ENCODE peak calls at places on chromosomes 6 and 20, in five cellular contexts. O is IMR-90, N is right lobe of liver, W is GM12878, P is tibial nerve. I is an unnamed sample. For H3K27me3, the result is how much of the 10 kb centered on the place peaks cover.

GRCh38 chr6:33549896-33550295 is 30.2 kb downstream of the BAK1 start:
- DNase-seq in N (no peak), P (no peak), W (no peak), O (no peak), I (no peak)

GRCh38 chr6:152380993-152381898 is 255.9 kb downstream of the SYNE1 start:
- DNase-seq in P (peak), N (peak), W (no peak), O (peak), I (no peak)

GRCh38 chr20:64115171-64115911 is 8.0 kb upstream of the NPBWR2 start:
- DNase-seq in O (no peak), N (no peak), W (no peak), P (no peak), I (no peak)

GRCh38 chr6:21053612-21054011 is 519.4 kb downstream of the CDKAL1 start:
- DNase-seq in P (no peak), W (no peak), O (peak), N (no peak), I (no peak)

GRCh38 chr6:42210551-42210950 is 7.1 kb downstream of the MRPS10 start:
- DNase-seq in N (no peak), W (no peak), O (no peak), P (no peak), I (no peak)

GRCh38 chr20:50844430-50845100 is 49.7 kb downstream of the BCAS4 start:
- DNase-seq in W (peak), P (no peak), O (peak), N (no peak), I (no peak)

GRCh38 chr6:5308066-5308465 is 46.8 kb downstream of the FARS2 start:
- DNase-seq in O (peak), N (no peak), P (no peak), W (no peak), I (no peak)

GRCh38 chr6:134176283-134176975 is 124.0 kb upstream of the SLC2A12 start:
- DNase-seq in O (peak), W (no peak), N (peak), P (no peak), I (no peak)

GRCh38 chr20:9576695-9577094 is 62.3 kb downstream of the LAMP5 start:
- DNase-seq in O (no peak), N (no peak), W (no peak), P (no peak), I (no peak)

GRCh38 chr6:27119761-27120160 is 127.7 kb upstream of the PRSS16 start:
- DNase-seq in P (no peak), O (no peak), W (no peak), N (no peak), I (no peak)

GRCh38 chr6:91031581-91031980 is 444.7 kb upstream of the MAP3K7 start:
- DNase-seq in N (no peak), O (no peak), W (no peak), P (no peak), I (no peak)

GRCh38 chr6:34246563-34247391 is 2.0 kb downstream of the SMIM29 start:
- DNase-seq in N (peak), P (no peak), W (no peak), O (peak), I (no peak)

GRCh38 chr6:44223471-44224153 is at the start of gene SLC29A1:
- DNase-seq in W (no peak), N (peak), P (peak), O (peak), I (no peak)

GRCh38 chr20:62982124-62983075 is 24.4 kb downstream of the BHLHE23 start:
- DNase-seq in N (no peak), P (no peak), O (no peak), W (no peak), I (no peak)
- H3K27me3 ChIP-seq in N (under half), P (under half), O (half or more), W (under half), I (under half)

GRCh38 chr20:38428800-38429199 is 6.3 kb downstream of the SNHG17 start:
- DNase-seq in W (no peak), N (no peak), O (no peak), P (no peak), I (no peak)

GRCh38 chr20:38429301-38429700 is 5.8 kb downstream of the SNHG17 start:
- DNase-seq in O (no peak), P (no peak), W (no peak), N (no peak), I (no peak)

GRCh38 chr20:38426006-38426405 is 9.1 kb downstream of the SNHG17 start:
- DNase-seq in O (peak), W (no peak), P (no peak), N (no peak), I (no peak)

GRCh38 chr20:38426498-38426897 is 8.6 kb downstream of the SNHG17 start:
- DNase-seq in O (no peak), P (no peak), W (no peak), N (no peak), I (no peak)

GRCh38 chr20:38427655-38428023 is 7.5 kb downstream of the SNHG17 start:
- DNase-seq in O (no peak), P (no peak), N (peak), W (no peak), I (no peak)
- TF ChIP-seq POLR2A in O (no peak), P (no peak), N (no peak), W (no peak), I (no peak)

DNA sequence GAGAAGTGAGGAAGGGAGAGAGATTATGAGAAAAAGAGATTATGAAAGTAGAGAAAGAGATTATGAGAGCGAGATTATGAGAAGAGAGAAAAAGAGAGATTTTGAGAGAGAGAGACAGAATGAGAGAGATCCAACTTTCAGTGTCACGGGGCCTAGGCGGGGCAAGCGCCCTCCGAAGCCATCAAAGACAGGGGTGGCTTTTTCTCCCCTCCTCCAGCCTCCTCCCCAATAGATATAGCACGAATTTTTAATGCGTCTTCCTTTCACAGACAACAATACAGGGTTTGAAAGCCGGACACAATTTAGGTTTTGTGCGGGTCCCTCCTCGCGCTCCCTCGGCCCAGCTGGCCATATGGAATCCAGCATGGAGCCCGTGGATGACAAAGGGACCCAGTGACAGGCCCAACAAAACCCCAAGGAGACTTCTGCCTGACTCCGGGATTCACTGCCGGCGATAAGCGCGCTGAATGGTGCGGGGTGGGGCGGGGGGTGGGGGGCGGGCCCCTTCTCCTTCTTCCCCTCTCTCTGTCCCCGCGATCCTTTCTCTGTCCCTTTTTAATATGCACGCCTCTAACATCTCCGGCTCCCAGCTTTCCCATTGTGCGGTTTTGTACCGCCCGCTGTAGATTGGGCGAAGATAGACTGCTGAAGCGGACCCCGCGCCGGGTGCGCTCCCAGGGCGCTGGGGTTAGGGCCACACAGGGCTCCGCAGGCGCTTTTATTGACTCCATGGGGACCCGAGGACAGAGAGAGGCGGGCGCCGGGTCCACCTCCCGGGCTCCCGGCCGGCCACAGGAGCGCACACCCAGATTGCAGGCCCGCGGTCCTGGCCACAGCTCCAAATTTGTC is 5.4 kb downstream of the NKX2-2 start:
- DNase-seq in W (no peak), P (no peak), O (no peak), N (no peak), I (no peak)
- H3K27me3 ChIP-seq in W (under half), P (under half), O (half or more), N (under half), I (half or more)

GRCh38 chr6:1600764-1601615 is 8.7 kb upstream of the FOXC1 start:
- DNase-seq in O (no peak), N (no peak), W (no peak), P (no peak), I (no peak)
- TF ChIP-seq POLR2A in O (no peak), N (no peak), W (no peak), P (no peak), I (no peak)

GRCh38 chr20:23602261-23602660 is 3.5 kb downstream of the CST9 start:
- DNase-seq in O (no peak), W (no peak), P (no peak), N (no peak), I (no peak)
- H3K27me3 ChIP-seq in O (under half), W (under half), P (under half), N (under half), I (under half)

GRCh38 chr6:25748049-25748448 is 6.5 kb upstream of the SLC17A4 start:
- DNase-seq in O (no peak), P (no peak), W (no peak), N (no peak), I (no peak)
- TF ChIP-seq POLR2A in O (no peak), P (no peak), W (no peak), N (no peak), I (no peak)

GRCh38 chr6:30386166-30386565 is 41.2 kb downstream of the RPP21 start:
- DNase-seq in W (no peak), P (no peak), O (no peak), N (no peak), I (no peak)

GRCh38 chr6:30394139-30394538 is 49.2 kb downstream of the RPP21 start:
- DNase-seq in O (no peak), P (no peak), W (no peak), N (peak), I (no peak)

GRCh38 chr6:30396833-30397479 is 52.0 kb downstream of the RPP21 start:
- DNase-seq in N (peak), W (peak), O (peak), P (peak), I (no peak)

DNA sequence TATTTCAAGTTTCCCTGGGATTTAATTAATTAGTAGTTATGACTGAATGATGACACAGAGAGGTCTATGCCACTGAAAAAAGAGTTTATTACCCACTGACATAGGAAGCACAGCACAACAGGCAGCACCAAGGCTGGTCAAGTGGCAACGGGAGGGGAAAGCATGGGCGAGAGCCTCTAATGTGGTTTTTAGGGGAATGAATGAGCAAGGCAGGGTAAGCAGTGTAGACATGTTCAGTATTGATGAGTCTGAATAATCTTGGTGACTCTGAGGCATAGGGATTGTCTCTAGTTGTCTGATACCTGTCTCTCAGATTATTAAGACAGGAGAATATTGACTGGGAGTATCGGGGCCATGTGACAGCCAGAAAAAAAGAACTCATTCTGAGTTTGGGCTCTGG is 46.3 kb downstream of the RPP21 start:
- DNase-seq in P (no peak), W (no peak), N (no peak), O (no peak), I (no peak)
- H3K27me3 ChIP-seq in P (under half), W (under half), N (under half), O (under half), I (under half)

DNA sequence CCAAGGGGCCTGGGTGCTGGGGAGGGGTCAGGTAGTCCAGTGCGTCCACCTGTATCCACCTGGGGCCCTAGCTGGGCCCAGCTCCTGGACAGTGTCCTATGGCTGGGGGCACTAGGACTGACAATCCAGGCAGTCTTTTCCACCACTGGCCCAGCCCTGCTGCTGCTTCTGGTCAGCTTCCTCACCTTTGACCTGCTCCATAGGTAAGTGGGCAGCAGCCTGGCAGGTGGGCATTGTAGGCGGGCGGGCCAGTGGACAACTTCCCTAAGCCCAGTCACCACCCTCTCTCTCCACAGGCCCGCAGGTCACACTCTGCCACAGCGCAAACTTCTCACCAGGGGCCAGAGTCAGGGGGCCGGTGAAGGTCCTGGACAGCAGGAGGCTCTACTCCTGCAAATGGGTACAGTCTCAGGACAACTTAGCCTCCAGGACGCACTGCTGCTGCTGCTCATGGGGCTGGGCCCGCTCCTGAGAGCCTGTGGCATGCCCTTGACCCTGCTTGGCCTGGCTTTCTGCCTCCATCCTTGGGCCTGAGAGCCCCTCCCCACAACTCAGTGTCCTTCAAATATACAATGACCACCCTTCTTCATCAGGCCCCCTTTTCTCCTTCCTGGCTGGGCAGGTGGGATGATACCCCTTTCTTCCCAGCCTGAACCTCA is 584 bp downstream of the C20orf141 start:
- DNase-seq in W (no peak), P (no peak), O (no peak), N (no peak), I (no peak)
- TF ChIP-seq POLR2A in W (no peak), P (no peak), O (no peak), N (no peak), I (no peak)

GRCh38 chr6:39076993-39077535 is 28.5 kb downstream of the GLP1R start:
- DNase-seq in W (peak), N (no peak), O (no peak), P (no peak), I (no peak)
- H3K27me3 ChIP-seq in W (under half), N (under half), O (under half), P (under half), I (under half)

I was measured in esophagus squamous epithelium.